ENCODE peak calls at places on chromosomes 7 and 10, in five cellular contexts. One of them, this sample, is unnamed.

GRCh38 chr7:140564643-140565042 is 76.0 kb downstream of the DENND2A start:
- DNase-seq in GM12865: peak; percentile 11
- DNase-seq in NCI-H1105 treated with DMSO at 0.1 percent for 48 hours: no peak
- DNase-seq in T1000: no peak
- DNase-seq in aorta: no peak
- DNase-seq in this sample: no peak

GRCh38 chr10:96570512-96570911 is 16.3 kb downstream of the TM9SF3 start:
- DNase-seq in GM12865: no peak
- DNase-seq in NCI-H1105 treated with DMSO at 0.1 percent for 48 hours: no peak
- DNase-seq in T1000: no peak
- DNase-seq in aorta: no peak
- DNase-seq in this sample: no peak

GRCh38 chr10:17088118-17088806 is 41.3 kb downstream of the CUBN start:
- DNase-seq in GM12865: no peak
- DNase-seq in NCI-H1105 treated with DMSO at 0.1 percent for 48 hours: no peak
- DNase-seq in T1000: no peak
- DNase-seq in aorta: no peak
- DNase-seq in this sample: no peak

GRCh38 chr10:70432101-70432500 is 9.4 kb downstream of the NODAL start:
- DNase-seq in GM12865: no peak
- DNase-seq in NCI-H1105 treated with DMSO at 0.1 percent for 48 hours: no peak
- DNase-seq in T1000: no peak
- DNase-seq in aorta: no peak
- DNase-seq in this sample: no peak

GRCh38 chr10:15237351-15237750 is 68.9 kb upstream of the NMT2 start:
- DNase-seq in GM12865: no peak
- DNase-seq in NCI-H1105 treated with DMSO at 0.1 percent for 48 hours: no peak
- DNase-seq in T1000: peak; percentile 89
- DNase-seq in aorta: no peak
- DNase-seq in this sample: no peak

GRCh38 chr10:95236068-95236903 is 42.2 kb downstream of the ACSM6 start:
- DNase-seq in GM12865: peak; percentile 94
- DNase-seq in NCI-H1105 treated with DMSO at 0.1 percent for 48 hours: no peak
- DNase-seq in T1000: no peak
- DNase-seq in aorta: no peak
- DNase-seq in this sample: no peak

GRCh38 chr7:101216860-101217387 is 457 bp downstream of the PLOD3 start:
- DNase-seq in GM12865: no peak
- DNase-seq in NCI-H1105 treated with DMSO at 0.1 percent for 48 hours: no peak
- DNase-seq in T1000: no peak
- DNase-seq in aorta: no peak
- DNase-seq in this sample: no peak

GRCh38 chr7:101589052-101589451 is 40.0 kb downstream of the MYL10 start:
- DNase-seq in GM12865: no peak
- DNase-seq in NCI-H1105 treated with DMSO at 0.1 percent for 48 hours: no peak
- DNase-seq in T1000: no peak
- DNase-seq in aorta: no peak
- DNase-seq in this sample: peak; percentile 19

GRCh38 chr10:59628456-59628855 is 81.2 kb downstream of the SLC16A9 start:
- DNase-seq in GM12865: no peak
- DNase-seq in NCI-H1105 treated with DMSO at 0.1 percent for 48 hours: no peak
- DNase-seq in T1000: no peak
- DNase-seq in aorta: no peak
- DNase-seq in this sample: no peak

GRCh38 chr7:341841-342638 is 52.1 kb downstream of the FOXL3 start:
- DNase-seq in GM12865: no peak
- DNase-seq in NCI-H1105 treated with DMSO at 0.1 percent for 48 hours: no peak
- DNase-seq in T1000: no peak
- DNase-seq in aorta: no peak
- DNase-seq in this sample: no peak

GRCh38 chr10:22308390-22308789 is 7.8 kb upstream of the COMMD3 start:
- DNase-seq in GM12865: peak; percentile 83
- DNase-seq in NCI-H1105 treated with DMSO at 0.1 percent for 48 hours: no peak
- DNase-seq in T1000: no peak
- DNase-seq in aorta: no peak
- DNase-seq in this sample: no peak

GRCh38 chr7:102012941-102013461 is 195.6 kb downstream of the CUX1 start:
- DNase-seq in GM12865: no peak
- DNase-seq in NCI-H1105 treated with DMSO at 0.1 percent for 48 hours: no peak
- DNase-seq in T1000: no peak
- DNase-seq in aorta: no peak
- DNase-seq in this sample: no peak

GRCh38 chr10:71080381-71081228 is 131.8 kb upstream of the UNC5B start:
- DNase-seq in GM12865: no peak
- DNase-seq in NCI-H1105 treated with DMSO at 0.1 percent for 48 hours: no peak
- DNase-seq in T1000: no peak
- DNase-seq in aorta: no peak
- DNase-seq in this sample: peak; percentile 23